ENCODE peak calls at places on chromosome 11, in nine cellular contexts. A is GM12865, N is nephron progenitor cell, B is mammary epithelial cell, M is kidney epithelial cell, T is GM20000, P is astrocyte of the cerebellum, Q is WTC11, J is fibroblast of pulmonary artery. O is an unnamed sample.

GRCh38 chr11:5605849-5606248 is 9.4 kb downstream of the TRIM6 start:
- DNase-seq in A (no peak), N (no peak), B (peak), M (no peak), T (no peak), P (peak), Q (no peak), J (peak), O (no peak)

GRCh38 chr11:64268687-64269379 is 15.6 kb downstream of the BAD start:
- DNase-seq in A (peak), N (peak), B (peak), M (no peak), T (no peak), P (no peak), Q (peak), J (peak), O (peak)

GRCh38 chr11:47220401-47220821 is 5.6 kb downstream of the DDB2 start:
- DNase-seq in A (no peak), N (no peak), B (no peak), M (no peak), T (no peak), P (no peak), Q (no peak), J (peak), O (no peak)

GRCh38 chr11:113668255-113668654 is 37.9 kb downstream of the TMPRSS5 start:
- DNase-seq in A (no peak), N (no peak), B (no peak), M (no peak), T (no peak), P (no peak), Q (no peak), J (no peak), O (no peak)

GRCh38 chr11:72243567-72244316 is at the start of gene PHOX2A:
- DNase-seq in A (no peak), N (peak), B (no peak), M (no peak), T (peak), P (no peak), Q (peak), J (no peak), O (no peak)

GRCh38 chr11:93591247-93591898 is 48.2 kb upstream of the SMCO4 start:
- DNase-seq in A (peak), N (no peak), B (peak), M (peak), T (no peak), P (peak), Q (no peak), J (peak), O (no peak)

GRCh38 chr11:1226226-1226961 is 3.5 kb downstream of the MUC5B start:
- DNase-seq in A (no peak), N (peak), B (no peak), M (no peak), T (peak), P (no peak), Q (peak), J (no peak), O (no peak)

GRCh38 chr11:89452780-89453179 is 38.4 kb downstream of the NOX4 start:
- DNase-seq in A (no peak), N (no peak), B (no peak), M (no peak), T (no peak), P (no peak), Q (no peak), J (no peak), O (no peak)

GRCh38 chr11:121930004-121930965 is 185.7 kb downstream of the BLID start:
- DNase-seq in A (peak), N (peak), B (no peak), M (peak), T (peak), P (no peak), Q (no peak), J (peak), O (peak)

GRCh38 chr11:102007567-102008437 is 39.4 kb upstream of the CFAP300 start:
- DNase-seq in A (peak), N (no peak), B (peak), M (peak), T (peak), P (peak), Q (no peak), J (peak), O (peak)

GRCh38 chr11:67666676-67667489 is 7.5 kb downstream of the ALDH3B2 start:
- DNase-seq in A (no peak), N (no peak), B (no peak), M (no peak), T (no peak), P (no peak), Q (no peak), J (no peak), O (peak)

GRCh38 chr11:67666303-67666645 is 8.1 kb downstream of the ALDH3B2 start:
- DNase-seq in A (no peak), N (no peak), B (no peak), M (no peak), T (no peak), P (no peak), Q (no peak), J (no peak), O (no peak)

GRCh38 chr11:67664696-67665536 is 9.5 kb downstream of the ALDH3B2 start:
- DNase-seq in A (no peak), N (no peak), B (no peak), M (no peak), T (no peak), P (no peak), Q (no peak), J (no peak), O (peak)

GRCh38 chr11:67664213-67664585 is 10.2 kb downstream of the ALDH3B2 start:
- DNase-seq in A (no peak), N (no peak), B (no peak), M (no peak), T (no peak), P (no peak), Q (no peak), J (no peak), O (no peak)

DNA sequence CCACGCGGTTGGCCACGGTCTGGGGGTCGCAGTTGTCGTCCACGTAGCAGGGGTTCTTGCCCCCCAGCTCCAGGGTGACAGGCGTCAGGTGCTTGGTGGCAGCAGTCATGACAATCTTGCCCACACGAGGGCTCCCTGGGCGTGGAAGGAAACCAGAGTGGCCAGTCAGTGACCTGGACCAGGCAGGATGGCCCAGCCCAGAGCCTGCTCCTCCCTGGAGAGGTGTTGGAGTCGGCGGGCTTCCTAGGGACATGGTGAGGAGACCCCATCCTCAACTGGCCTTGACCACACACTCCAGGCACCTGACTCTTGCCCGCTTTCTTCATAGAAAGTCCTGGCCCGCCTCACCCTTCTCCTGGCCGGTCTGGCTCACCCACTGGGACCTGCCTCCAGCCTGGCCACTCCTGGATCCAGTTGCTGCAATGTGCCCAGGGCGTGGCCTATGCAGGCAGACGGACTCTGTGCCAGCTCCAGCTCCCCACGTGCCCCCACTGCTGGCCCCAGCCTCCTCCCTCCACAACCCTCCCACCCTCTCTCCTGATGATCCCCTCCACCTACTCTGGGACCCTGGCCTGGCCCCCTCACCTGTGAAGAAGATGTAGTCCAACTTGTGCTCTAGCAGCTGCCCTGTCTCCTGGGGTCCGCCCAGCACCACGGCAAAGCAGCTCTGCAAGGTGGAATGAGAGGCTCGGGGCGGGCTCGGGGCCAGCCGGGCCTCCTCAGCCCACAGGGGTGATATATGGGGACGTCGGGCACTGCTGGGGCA is 8.7 kb downstream of the ALDH3B2 start:
- DNase-seq in A (no peak), N (no peak), B (no peak), M (no peak), T (peak), P (no peak), Q (no peak), J (no peak), O (peak)
- TF ChIP-seq CTCF in A (no peak), N (no peak), B (no peak), M (peak), T (peak), P (no peak), Q (no peak), J (no peak), O (no peak)

GRCh38 chr11:44351898-44352498 is 42.1 kb upstream of the ALX4 start:
- DNase-seq in A (no peak), N (no peak), B (no peak), M (no peak), T (no peak), P (no peak), Q (no peak), J (no peak), O (no peak)
- TF ChIP-seq CTCF in A (no peak), N (no peak), B (peak), M (peak), T (no peak), P (peak), Q (no peak), J (peak), O (peak)

GRCh38 chr11:130241697-130242096 is 73.0 kb downstream of the ZBTB44 start:
- DNase-seq in A (no peak), N (no peak), B (no peak), M (no peak), T (no peak), P (no peak), Q (no peak), J (no peak), O (no peak)
- TF ChIP-seq CTCF in A (no peak), N (no peak), B (no peak), M (no peak), T (no peak), P (no peak), Q (no peak), J (no peak), O (no peak)

GRCh38 chr11:116357769-116358544 is 414.8 kb downstream of the BUD13 start:
- DNase-seq in A (peak), N (peak), B (no peak), M (no peak), T (no peak), P (no peak), Q (peak), J (no peak), O (peak)
- TF ChIP-seq CTCF in A (peak), N (peak), B (peak), M (peak), T (peak), P (peak), Q (peak), J (no peak), O (peak)